ENCODE peak calls at places on chromosomes 12 and 14, in five cellular contexts. B is stomach; G is BE2C; F is heart right ventricle; Y is CD8-positive, alpha-beta T cell. Q is an unnamed sample.
A peak's percentile ranks its signal among the peaks of the same experiment; 100 is the strongest.

GRCh38 chr12:86261142-86261541 is 5.0 kb upstream of the MGAT4C start:
- DNase-seq in B (no peak), G (no peak), F (no peak), Y (no peak), Q (no peak)

GRCh38 chr14:61077946-61078738 is 97.1 kb downstream of the SLC38A6 start:
- DNase-seq in B (no peak), G (no peak), F (no peak), Y (no peak), Q (no peak)

GRCh38 chr14:102986810-102987579 is 64.5 kb downstream of the AMN start:
- DNase-seq in B (no peak), G (no peak), F (no peak), Y (no peak), Q (no peak)

GRCh38 chr12:67151891-67152290 is 117.3 kb upstream of the CAND1 start:
- DNase-seq in B (no peak), G (no peak), F (no peak), Y (no peak), Q (no peak)

GRCh38 chr14:90624732-90625444 is 191.3 kb downstream of the TTC7B start:
- DNase-seq in B (no peak), G (no peak), F (no peak), Y (no peak), Q (no peak)

GRCh38 chr12:2049604-2050540 is 2.9 kb upstream of the CACNA1C start:
- DNase-seq in B (no peak), G (no peak), F (no peak), Y (no peak), Q (no peak)

GRCh38 chr12:47360771-47361388 is 281.1 kb upstream of the AMIGO2 start:
- DNase-seq in B (no peak), G (no peak), F (no peak), Y (peak; percentile 34), Q (no peak)

GRCh38 chr14:82238649-82239048 is 705.0 kb upstream of the SEL1L start:
- DNase-seq in B (no peak), G (no peak), F (no peak), Y (no peak), Q (no peak)

GRCh38 chr14:38199768-38200167 is 7.9 kb upstream of the SSTR1 start:
- DNase-seq in B (no peak), G (no peak), F (no peak), Y (no peak), Q (no peak)

GRCh38 chr12:88650715-88651114 is 70.4 kb upstream of the KITLG start:
- DNase-seq in B (no peak), G (no peak), F (no peak), Y (no peak), Q (no peak)

GRCh38 chr14:88352299-88353097 is 29.4 kb upstream of the KCNK10 start:
- DNase-seq in B (no peak), G (no peak), F (no peak), Y (no peak), Q (no peak)

GRCh38 chr14:70567791-70568190 is 32.7 kb downstream of the MED6 start:
- DNase-seq in B (no peak), G (peak; percentile 30), F (no peak), Y (no peak), Q (no peak)

GRCh38 chr14:100864960-100865681 is 38.4 kb downstream of the RTL1 start:
- DNase-seq in B (no peak), G (peak; percentile 3), F (no peak), Y (no peak), Q (no peak)

GRCh38 chr14:71141701-71142374 is 234.6 kb downstream of the PCNX1 start:
- DNase-seq in B (no peak), G (no peak), F (no peak), Y (no peak), Q (no peak)

GRCh38 chr14:61308198-61308597 is 13.2 kb upstream of the PRKCH start:
- DNase-seq in B (no peak), G (no peak), F (no peak), Y (no peak), Q (no peak)

GRCh38 chr12:112607427-112607826 is 184.1 kb upstream of the RPH3A start:
- DNase-seq in B (no peak), G (no peak), F (no peak), Y (no peak), Q (no peak)

GRCh38 chr12:82124711-82125110 is 233.5 kb downstream of the CCDC59 start:
- DNase-seq in B (no peak), G (no peak), F (no peak), Y (no peak), Q (no peak)

GRCh38 chr14:51929156-51929555 is 60.2 kb upstream of the RTRAF start:
- DNase-seq in B (no peak), G (no peak), F (no peak), Y (no peak), Q (no peak)

GRCh38 chr12:79168687-79169086 is 304.1 kb downstream of the SYT1 start:
- DNase-seq in B (no peak), G (no peak), F (no peak), Y (no peak), Q (no peak)

GRCh38 chr12:29131539-29131938 is 17.5 kb upstream of the FAR2 start:
- DNase-seq in B (no peak), G (no peak), F (no peak), Y (no peak), Q (no peak)

GRCh38 chr14:101257551-101257950 is 303.7 kb upstream of the DIO3 start:
- DNase-seq in B (no peak), G (no peak), F (no peak), Y (no peak), Q (no peak)

GRCh38 chr14:91714805-91715204 is 17.1 kb downstream of the CATSPERB start:
- DNase-seq in B (no peak), G (no peak), F (no peak), Y (peak; percentile 27), Q (no peak)

GRCh38 chr14:32588448-32589320 is 259.6 kb downstream of the AKAP6 start:
- DNase-seq in B (no peak), G (peak; percentile 23), F (no peak), Y (no peak), Q (no peak)

GRCh38 chr14:34038358-34039057 is 87.6 kb upstream of the EGLN3 start:
- DNase-seq in B (no peak), G (no peak), F (no peak), Y (no peak), Q (no peak)

GRCh38 chr14:92502541-92503286 is 10.9 kb upstream of the RIN3 start:
- DNase-seq in B (no peak), G (no peak), F (no peak), Y (no peak), Q (no peak)

GRCh38 chr12:45268672-45269406 is 52.9 kb downstream of the ANO6 start:
- DNase-seq in B (peak; percentile 76), G (peak; percentile 96), F (peak; percentile 73), Y (no peak), Q (peak; percentile 77)

GRCh38 chr12:64877363-64878004 is 53.0 kb downstream of the TBC1D30 start:
- DNase-seq in B (no peak), G (no peak), F (no peak), Y (no peak), Q (no peak)

GRCh38 chr12:2212971-2213869 is 160.4 kb downstream of the CACNA1C start:
- DNase-seq in B (no peak), G (peak; percentile 28), F (no peak), Y (no peak), Q (no peak)

GRCh38 chr12:71460850-71461609 is 21.4 kb downstream of the LGR5 start:
- DNase-seq in B (no peak), G (no peak), F (no peak), Y (no peak), Q (no peak)

GRCh38 chr12:53388932-53389331 is 9.0 kb downstream of the SP1 start:
- DNase-seq in B (no peak), G (no peak), F (no peak), Y (no peak), Q (no peak)

GRCh38 chr12:30108666-30109065 is 324.9 kb upstream of the TMTC1 start:
- DNase-seq in B (no peak), G (no peak), F (no peak), Y (no peak), Q (no peak)

GRCh38 chr14:85554106-85554505 is 24.2 kb downstream of the FLRT2 start:
- DNase-seq in B (no peak), G (no peak), F (no peak), Y (no peak), Q (no peak)

GRCh38 chr14:105475916-105476845 is 1.6 kb downstream of the CRIP2 start:
- DNase-seq in B (peak; percentile 73), G (peak; percentile 76), F (peak; percentile 84), Y (no peak), Q (no peak)

GRCh38 chr14:105474478-105475268 is at the start of gene CRIP2:
- DNase-seq in B (no peak), G (peak; percentile 80), F (peak; percentile 78), Y (no peak), Q (no peak)

GRCh38 chr14:105473677-105474477 is 744 bp upstream of the CRIP2 start:
- DNase-seq in B (peak; percentile 85), G (peak; percentile 97), F (peak; percentile 98), Y (peak; percentile 73), Q (peak; percentile 92)

GRCh38 chr14:105476937-105477658 is 2.5 kb downstream of the CRIP2 start:
- DNase-seq in B (no peak), G (peak; percentile 64), F (peak; percentile 67), Y (no peak), Q (no peak)

DNA sequence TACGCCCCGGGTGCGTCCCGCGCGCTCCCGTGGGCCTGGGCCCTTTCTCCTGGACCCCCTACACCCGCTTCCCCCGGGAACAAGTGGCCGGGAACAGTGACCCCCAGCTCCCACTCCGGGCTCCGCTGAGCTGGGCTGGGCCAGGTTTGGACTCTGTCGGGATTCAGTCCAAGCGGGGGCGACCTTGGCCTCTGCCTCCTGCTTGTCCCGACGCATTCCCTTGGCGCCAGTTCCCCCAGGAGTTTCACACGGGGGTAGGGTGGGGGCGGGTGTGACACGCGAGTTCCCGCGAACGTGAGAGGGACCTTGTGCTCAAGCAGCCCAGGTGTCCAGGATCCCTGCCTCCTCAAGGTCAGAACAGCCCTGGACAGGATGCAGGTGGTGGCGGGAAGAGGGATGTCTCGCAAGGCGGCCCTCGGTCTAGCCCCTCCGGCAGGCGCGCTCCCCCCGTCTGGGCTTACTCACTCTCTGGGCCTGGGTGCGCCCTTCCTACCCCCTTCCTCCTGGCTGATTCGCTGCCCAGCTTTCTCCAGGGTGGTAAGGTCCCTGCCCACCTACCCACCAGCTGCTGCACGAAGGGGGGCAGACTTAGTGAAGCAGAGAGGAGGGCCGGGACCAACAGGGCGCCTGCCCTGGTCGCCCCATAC is 771 bp downstream of the CRIP2 start:
- DNase-seq in B (no peak), G (peak; percentile 62), F (peak; percentile 73), Y (no peak), Q (no peak)
- H3K4me3 ChIP-seq in B (peak overlapping the region; percentile 82), G (peak overlapping the region; percentile 67), F (peak overlapping the region; percentile 92), Y (peak overlapping the region; percentile 23), Q (peak overlapping the region; percentile 75)

GRCh38 chr12:123491056-123491455 is 33.1 kb downstream of the SNRNP35 start:
- DNase-seq in B (no peak), G (no peak), F (no peak), Y (no peak), Q (no peak)
- TF ChIP-seq CTCF in B (no peak), G (no peak), F (no peak), Y (no peak), Q (no peak)

GRCh38 chr12:76519538-76519937 is 40.0 kb downstream of the OSBPL8 start:
- DNase-seq in B (no peak), G (no peak), F (no peak), Y (no peak), Q (no peak)
- H3K9me3 ChIP-seq in B (no peaks in the 10 kb centered on the region), G (no peaks in the 10 kb centered on the region), F (peaks cover 3% of the 10 kb centered on the region), Y (no peaks in the 10 kb centered on the region), Q (peaks cover 2% of the 10 kb centered on the region)

GRCh38 chr12:31476437-31476836 is 114.5 kb downstream of the DENND5B start:
- DNase-seq in B (no peak), G (no peak), F (no peak), Y (no peak), Q (no peak)
- H3K4me3 ChIP-seq in B (no peak overlapping the region), G (no peak overlapping the region), F (no peak overlapping the region), Y (no peak overlapping the region), Q (no peak overlapping the region)

Q was measured in lung.